ENCODE peak calls at places on chromosomes 12 and 14, in five cellular contexts. One of them, this sample, is unnamed.
A peak's percentile ranks its signal among the peaks of the same experiment; 100 is the strongest.

GRCh38 chr14:90814806-90815566 is 1.2 kb downstream of the TTC7B start:
- DNase-seq in NCI-H1092 treated with DMSO at 0.1 percent for 48 hours: peak; percentile 32
- DNase-seq in AG09319: no peak
- DNase-seq in NCI-H2081: peak; percentile 13
- DNase-seq in AG10803: no peak
- DNase-seq in this sample: no peak

GRCh38 chr12:64039285-64039871 is 182.7 kb downstream of the KICS2 start:
- DNase-seq in NCI-H1092 treated with DMSO at 0.1 percent for 48 hours: peak; percentile 90
- DNase-seq in AG09319: peak; percentile 36
- DNase-seq in NCI-H2081: peak; percentile 82
- DNase-seq in AG10803: peak; percentile 59
- DNase-seq in this sample: peak; percentile 50

GRCh38 chr12:25272937-25273526 is 22.3 kb upstream of the KRAS start:
- DNase-seq in NCI-H1092 treated with DMSO at 0.1 percent for 48 hours: no peak
- DNase-seq in AG09319: no peak
- DNase-seq in NCI-H2081: no peak
- DNase-seq in AG10803: no peak
- DNase-seq in this sample: no peak

GRCh38 chr12:2682301-2683282 is 112.2 kb upstream of the FKBP4 start:
- DNase-seq in NCI-H1092 treated with DMSO at 0.1 percent for 48 hours: peak; percentile 40
- DNase-seq in AG09319: no peak
- DNase-seq in NCI-H2081: no peak
- DNase-seq in AG10803: peak; percentile 44
- DNase-seq in this sample: peak; percentile 9

GRCh38 chr12:132423251-132424117 is 66.5 kb upstream of the FBRSL1 start:
- DNase-seq in NCI-H1092 treated with DMSO at 0.1 percent for 48 hours: no peak
- DNase-seq in AG09319: no peak
- DNase-seq in NCI-H2081: no peak
- DNase-seq in AG10803: no peak
- DNase-seq in this sample: no peak

GRCh38 chr12:1093166-1093751 is 102.2 kb downstream of the ERC1 start:
- DNase-seq in NCI-H1092 treated with DMSO at 0.1 percent for 48 hours: peak; percentile 57
- DNase-seq in AG09319: no peak
- DNase-seq in NCI-H2081: peak; percentile 71
- DNase-seq in AG10803: peak; percentile 62
- DNase-seq in this sample: peak; percentile 41

GRCh38 chr14:101333335-101334280 is 227.7 kb upstream of the DIO3 start:
- DNase-seq in NCI-H1092 treated with DMSO at 0.1 percent for 48 hours: no peak
- DNase-seq in AG09319: no peak
- DNase-seq in NCI-H2081: no peak
- DNase-seq in AG10803: no peak
- DNase-seq in this sample: no peak

GRCh38 chr12:106924458-106924857 is 31.2 kb upstream of the TMEM263 start:
- DNase-seq in NCI-H1092 treated with DMSO at 0.1 percent for 48 hours: no peak
- DNase-seq in AG09319: no peak
- DNase-seq in NCI-H2081: no peak
- DNase-seq in AG10803: no peak
- DNase-seq in this sample: no peak

GRCh38 chr12:75933136-75933535 is 98.4 kb downstream of the PHLDA1 start:
- DNase-seq in NCI-H1092 treated with DMSO at 0.1 percent for 48 hours: no peak
- DNase-seq in AG09319: peak; percentile 38
- DNase-seq in NCI-H2081: no peak
- DNase-seq in AG10803: peak; percentile 84
- DNase-seq in this sample: no peak

GRCh38 chr12:64976131-64976530 is 145.0 kb downstream of the WIF1 start:
- DNase-seq in NCI-H1092 treated with DMSO at 0.1 percent for 48 hours: no peak
- DNase-seq in AG09319: no peak
- DNase-seq in NCI-H2081: no peak
- DNase-seq in AG10803: no peak
- DNase-seq in this sample: no peak

GRCh38 chr12:49296034-49296835 is 1.3 kb downstream of the PRPH start:
- DNase-seq in NCI-H1092 treated with DMSO at 0.1 percent for 48 hours: peak; percentile 11
- DNase-seq in AG09319: no peak
- DNase-seq in NCI-H2081: no peak
- DNase-seq in AG10803: no peak
- DNase-seq in this sample: no peak

This sample was measured in smooth muscle cell of the brain vasculature.